ENCODE peak calls at places on chromosomes 1 and 21, in five cellular contexts. H, N, D, R and I are unnamed samples.

GRCh38 chr1:2277741-2278488 is 49.8 kb downstream of the SKI start:
- DNase-seq in N (no peak), R (no peak), H (no peak), D (no peak), I (no peak)

GRCh38 chr1:228364706-228365213 is 41.9 kb downstream of the TRIM11 start:
- DNase-seq in D (no peak), H (no peak), R (no peak), N (no peak), I (no peak)

GRCh38 chr1:151461694-151462093 is 2.4 kb upstream of the POGZ start:
- DNase-seq in D (no peak), R (no peak), H (no peak), N (no peak), I (no peak)

GRCh38 chr1:93061895-93062792 is 16.9 kb upstream of the MTF2 start:
- DNase-seq in R (peak; percentile 36), D (peak; percentile 51), N (no peak), H (no peak), I (no peak)

GRCh38 chr1:12486401-12487005 is 131.5 kb downstream of the DHRS3 start:
- DNase-seq in R (no peak), H (peak; percentile 87), N (no peak), D (no peak), I (no peak)

GRCh38 chr1:21952806-21953514 is 15.8 kb upstream of the HSPG2 start:
- DNase-seq in R (no peak), H (no peak), D (no peak), N (no peak), I (no peak)

GRCh38 chr1:105909811-105910210 is 1146.7 kb upstream of the PRMT6 start:
- DNase-seq in N (no peak), H (no peak), R (peak; percentile 11), D (no peak), I (no peak)

GRCh38 chr1:14733053-14733778 is 134.7 kb downstream of the KAZN start:
- DNase-seq in D (no peak), H (no peak), R (peak; percentile 35), N (no peak), I (no peak)

GRCh38 chr1:198165927-198166647 is 9.3 kb downstream of the NEK7 start:
- DNase-seq in D (no peak), H (no peak), R (no peak), N (no peak), I (no peak)

GRCh38 chr1:151737479-151737878 is 16.2 kb downstream of the RIIAD1 start:
- DNase-seq in H (no peak), R (no peak), D (no peak), N (no peak), I (no peak)

GRCh38 chr21:33149166-33149565 is 79.2 kb downstream of the OLIG1 start:
- DNase-seq in H (no peak), R (no peak), N (no peak), D (no peak), I (no peak)
- H3K27me3 ChIP-seq in H (no peaks in the 10 kb centered on the region), R (peaks cover 3% of the 10 kb centered on the region), N (no peaks in the 10 kb centered on the region), D (peaks cover 19% of the 10 kb centered on the region), I (peaks cover 19% of the 10 kb centered on the region)

DNA sequence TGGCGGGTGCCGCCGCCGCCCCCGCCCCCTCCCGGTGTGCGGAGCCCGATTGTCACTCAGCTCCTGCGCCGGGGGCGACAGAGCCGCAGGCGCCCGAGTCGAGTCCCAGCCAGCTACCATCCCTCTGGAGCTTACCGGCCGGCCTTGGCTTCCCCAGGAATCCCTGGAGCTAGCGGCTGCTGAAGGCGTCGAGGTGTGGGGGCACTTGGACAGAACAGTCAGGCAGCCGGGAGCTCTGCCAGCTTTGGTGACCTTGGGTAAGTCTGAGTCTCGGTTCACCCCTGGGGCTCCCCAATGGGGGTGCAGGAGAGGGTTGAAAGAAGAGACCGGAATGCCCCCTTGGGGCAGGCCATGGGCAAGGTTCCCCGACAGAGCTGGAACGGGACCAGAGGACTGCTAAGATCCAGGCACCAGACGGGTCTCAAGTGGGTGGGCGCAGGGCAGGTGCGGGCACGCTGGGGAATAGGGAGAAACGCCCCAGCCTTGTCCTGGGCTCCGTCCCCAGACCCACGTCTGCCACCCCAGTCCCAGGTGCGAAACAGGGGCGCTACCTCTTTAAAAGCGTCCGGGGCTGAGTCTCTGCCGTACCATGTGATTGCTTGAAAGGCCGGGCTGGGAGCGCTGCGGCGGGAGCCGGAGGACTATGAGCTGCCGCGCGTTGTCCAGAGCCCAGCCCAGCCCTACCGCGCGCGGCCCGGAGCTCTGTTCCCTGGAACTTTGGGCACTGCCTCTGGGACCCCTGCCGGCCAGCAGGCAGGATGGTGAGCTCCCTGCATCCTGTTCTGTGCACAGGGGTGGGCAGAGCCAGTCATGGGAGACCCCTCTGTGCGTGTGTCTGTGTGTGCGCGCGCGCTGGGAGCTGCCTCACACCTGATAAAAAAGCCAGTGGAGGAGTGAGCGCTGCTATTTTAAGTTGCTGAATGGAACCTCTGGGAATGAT is at the start of gene ADORA1:
- DNase-seq in R (peak; percentile 79), D (peak; percentile 31), N (peak; percentile 54), H (peak; percentile 51), I (no peak)
- H3K4me3 ChIP-seq in R (peak within 1 kb of the TSS; percentile 56), D (no peak within 1 kb of the TSS), N (no peak within 1 kb of the TSS), H (no peak within 1 kb of the TSS), I (peak within 1 kb of the TSS; percentile 44)

GRCh38 chr1:65791396-65791795 is 1.3 kb upstream of the PDE4B start:
- DNase-seq in H (no peak), R (no peak), D (peak; percentile 80), N (no peak), I (no peak)
- H3K27me3 ChIP-seq in H (no peaks in the 10 kb centered on the region), R (peaks cover 68% of the 10 kb centered on the region), D (no peaks in the 10 kb centered on the region), N (peaks cover 21% of the 10 kb centered on the region), I (peaks cover 22% of the 10 kb centered on the region)

GRCh38 chr1:183090386-183091006 is 67.3 kb downstream of the LAMC1 start:
- DNase-seq in D (peak; percentile 94), N (no peak), R (no peak), H (peak; percentile 51), I (no peak)
- H3K4me3 ChIP-seq in D (no peak overlapping the region), N (no peak overlapping the region), R (no peak overlapping the region), H (no peak overlapping the region), I (no peak overlapping the region)

GRCh38 chr1:32872189-32872898 is 1.6 kb upstream of the FNDC5 start:
- DNase-seq in R (peak; percentile 93), H (peak; percentile 54), N (peak; percentile 38), D (peak; percentile 42), I (no peak)
- H3K27me3 ChIP-seq in R (peaks cover 32% of the 10 kb centered on the region), H (no peaks in the 10 kb centered on the region), N (no peaks in the 10 kb centered on the region), D (peaks cover 12% of the 10 kb centered on the region), I (peaks cover 26% of the 10 kb centered on the region)

DNA sequence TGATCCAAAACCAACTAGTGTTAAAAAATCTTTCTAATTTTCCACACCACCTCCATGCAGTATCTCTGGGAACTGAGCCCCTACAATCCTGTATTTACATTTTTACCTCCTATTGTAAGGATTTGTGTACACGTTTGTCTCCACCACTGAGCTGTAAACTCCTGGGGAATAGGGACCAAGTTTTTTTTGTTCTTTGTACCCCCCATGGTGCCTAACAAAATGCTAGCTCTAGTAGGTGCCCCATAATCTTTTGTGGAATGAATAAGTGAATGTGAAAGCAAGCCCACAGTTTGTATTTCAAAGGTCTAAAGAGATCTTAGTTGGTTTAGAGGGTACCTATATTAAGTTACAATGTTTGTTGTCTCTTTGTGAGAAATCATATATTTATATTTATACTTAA is 879 bp upstream of the WLS start:
- DNase-seq in H (no peak), R (peak; percentile 35), D (no peak), N (no peak), I (no peak)
- H3K4me3 ChIP-seq in H (no peak overlapping the region), R (peak overlapping the region; percentile 86), D (peak overlapping the region; percentile 100), N (no peak overlapping the region), I (no peak overlapping the region)